ENCODE peak calls at places on chromosomes 2 and 18, in nine cellular contexts. One of them, this sample, is unnamed. For H3K27me3, the result is how much of the 10 kb centered on the place peaks cover.

GRCh38 chr18:70469916-70470315 is 181.1 kb downstream of the SOCS6 start:
- DNase-seq in HAP-1: no peak
- DNase-seq in ovary: no peak
- DNase-seq in testis: peak
- DNase-seq in mesendoderm: peak
- DNase-seq in tibial artery: no peak
- DNase-seq in SJSA1: peak
- DNase-seq in mammary epithelial cell: no peak
- DNase-seq in Panc1: no peak
- DNase-seq in this sample: no peak

GRCh38 chr18:23012249-23012648 is 79.1 kb downstream of the RBBP8 start:
- DNase-seq in HAP-1: no peak
- DNase-seq in ovary: no peak
- DNase-seq in testis: no peak
- DNase-seq in mesendoderm: no peak
- DNase-seq in tibial artery: no peak
- DNase-seq in SJSA1: no peak
- DNase-seq in mammary epithelial cell: no peak
- DNase-seq in Panc1: no peak
- DNase-seq in this sample: no peak

GRCh38 chr18:5627756-5628511 is 84.1 kb upstream of the EPB41L3 start:
- DNase-seq in HAP-1: no peak
- DNase-seq in ovary: no peak
- DNase-seq in testis: peak
- DNase-seq in mesendoderm: no peak
- DNase-seq in tibial artery: no peak
- DNase-seq in SJSA1: no peak
- DNase-seq in mammary epithelial cell: no peak
- DNase-seq in Panc1: no peak
- DNase-seq in this sample: no peak

GRCh38 chr2:186749179-186749578 is 55.3 kb downstream of the FAM171B start:
- DNase-seq in HAP-1: no peak
- DNase-seq in ovary: no peak
- DNase-seq in testis: no peak
- DNase-seq in mesendoderm: no peak
- DNase-seq in tibial artery: no peak
- DNase-seq in SJSA1: no peak
- DNase-seq in mammary epithelial cell: no peak
- DNase-seq in Panc1: no peak
- DNase-seq in this sample: no peak

GRCh38 chr18:24494586-24494985 is 34.1 kb downstream of the HRH4 start:
- DNase-seq in HAP-1: no peak
- DNase-seq in ovary: no peak
- DNase-seq in testis: no peak
- DNase-seq in mesendoderm: no peak
- DNase-seq in tibial artery: no peak
- DNase-seq in SJSA1: no peak
- DNase-seq in mammary epithelial cell: no peak
- DNase-seq in Panc1: no peak
- DNase-seq in this sample: no peak

GRCh38 chr2:211117026-211117425 is 560.6 kb downstream of the CPS1 start:
- DNase-seq in HAP-1: no peak
- DNase-seq in ovary: no peak
- DNase-seq in testis: no peak
- DNase-seq in mesendoderm: no peak
- DNase-seq in tibial artery: no peak
- DNase-seq in SJSA1: no peak
- DNase-seq in mammary epithelial cell: no peak
- DNase-seq in Panc1: no peak
- DNase-seq in this sample: no peak

GRCh38 chr18:11976882-11977281 is 4.4 kb upstream of the IMPA2 start:
- DNase-seq in HAP-1: no peak
- DNase-seq in ovary: no peak
- DNase-seq in testis: no peak
- DNase-seq in mesendoderm: no peak
- DNase-seq in tibial artery: peak
- DNase-seq in SJSA1: no peak
- DNase-seq in mammary epithelial cell: no peak
- DNase-seq in Panc1: no peak
- DNase-seq in this sample: no peak

GRCh38 chr18:45684341-45685115 is 39.5 kb upstream of the SLC14A1 start:
- DNase-seq in HAP-1: no peak
- DNase-seq in ovary: no peak
- DNase-seq in testis: no peak
- DNase-seq in mesendoderm: peak
- DNase-seq in tibial artery: no peak
- DNase-seq in SJSA1: no peak
- DNase-seq in mammary epithelial cell: no peak
- DNase-seq in Panc1: no peak
- DNase-seq in this sample: no peak

GRCh38 chr18:32802606-32803451 is 30.0 kb upstream of the KLHL14 start:
- DNase-seq in HAP-1: no peak
- DNase-seq in ovary: no peak
- DNase-seq in testis: no peak
- DNase-seq in mesendoderm: no peak
- DNase-seq in tibial artery: no peak
- DNase-seq in SJSA1: no peak
- DNase-seq in mammary epithelial cell: no peak
- DNase-seq in Panc1: no peak
- DNase-seq in this sample: no peak

GRCh38 chr2:209600257-209601180 is 171.1 kb upstream of the UNC80 start:
- DNase-seq in HAP-1: no peak
- DNase-seq in ovary: no peak
- DNase-seq in testis: no peak
- DNase-seq in mesendoderm: peak
- DNase-seq in tibial artery: no peak
- DNase-seq in SJSA1: no peak
- DNase-seq in mammary epithelial cell: no peak
- DNase-seq in Panc1: no peak
- DNase-seq in this sample: no peak

GRCh38 chr2:47002480-47003381 is 87.1 kb upstream of the MCFD2 start:
- DNase-seq in HAP-1: peak
- DNase-seq in ovary: peak
- DNase-seq in testis: peak
- DNase-seq in mesendoderm: peak
- DNase-seq in tibial artery: no peak
- DNase-seq in SJSA1: no peak
- DNase-seq in mammary epithelial cell: no peak
- DNase-seq in Panc1: no peak
- DNase-seq in this sample: no peak

DNA sequence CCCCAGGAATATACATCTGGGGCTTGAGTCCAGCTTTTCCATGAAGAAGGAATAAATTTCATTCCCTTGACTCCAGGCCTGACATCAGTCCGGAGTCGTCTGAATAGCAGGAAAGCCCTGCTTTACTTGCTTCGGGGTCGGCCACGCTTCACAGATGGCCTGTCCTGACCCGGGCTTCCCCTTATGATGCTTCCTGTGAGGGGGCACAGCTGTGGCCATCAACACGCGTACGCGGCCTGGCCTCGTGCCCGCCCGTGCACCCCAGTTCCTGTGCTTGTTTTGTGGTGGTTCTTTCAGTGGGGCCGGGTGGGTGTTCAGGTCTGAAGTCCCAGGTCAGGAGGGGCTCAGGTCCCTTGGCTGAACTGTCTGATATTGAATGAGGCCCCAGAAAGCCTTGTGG is 73.7 kb downstream of the ACOXL start:
- DNase-seq in HAP-1: no peak
- DNase-seq in ovary: no peak
- DNase-seq in testis: no peak
- DNase-seq in mesendoderm: no peak
- DNase-seq in tibial artery: no peak
- DNase-seq in SJSA1: no peak
- DNase-seq in mammary epithelial cell: no peak
- DNase-seq in Panc1: no peak
- DNase-seq in this sample: no peak
- H3K27me3 ChIP-seq in HAP-1: under half
- H3K27me3 ChIP-seq in ovary: under half
- H3K27me3 ChIP-seq in testis: under half
- H3K27me3 ChIP-seq in mesendoderm: under half
- H3K27me3 ChIP-seq in tibial artery: under half
- H3K27me3 ChIP-seq in SJSA1: under half
- H3K27me3 ChIP-seq in mammary epithelial cell: under half
- H3K27me3 ChIP-seq in Panc1: under half
- H3K27me3 ChIP-seq in this sample: under half

DNA sequence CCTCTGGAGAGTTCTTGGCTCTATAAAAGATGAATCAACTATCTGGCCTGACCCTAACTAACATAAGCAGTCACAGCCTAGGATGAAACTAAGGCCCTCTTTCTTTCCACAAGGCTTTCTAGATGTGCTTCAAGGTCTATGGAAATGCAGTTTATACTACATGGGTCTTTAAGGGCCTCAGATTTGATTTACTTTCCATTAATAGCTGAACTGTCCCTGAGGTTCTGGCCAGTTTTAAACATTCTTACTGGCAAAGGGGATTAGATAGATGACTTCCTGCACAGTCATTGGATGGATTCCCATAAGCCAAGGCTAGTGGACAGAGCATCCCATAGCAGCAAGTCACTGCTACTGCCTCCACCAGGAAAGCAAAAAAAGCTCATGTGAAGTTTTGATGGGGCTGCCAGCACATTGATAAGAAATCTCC is 38.1 kb upstream of the LCLAT1 start:
- DNase-seq in HAP-1: no peak
- DNase-seq in ovary: no peak
- DNase-seq in testis: no peak
- DNase-seq in mesendoderm: peak
- DNase-seq in tibial artery: no peak
- DNase-seq in SJSA1: no peak
- DNase-seq in mammary epithelial cell: no peak
- DNase-seq in Panc1: no peak
- DNase-seq in this sample: no peak
- H3K27me3 ChIP-seq in HAP-1: under half
- H3K27me3 ChIP-seq in ovary: under half
- H3K27me3 ChIP-seq in testis: under half
- H3K27me3 ChIP-seq in mesendoderm: under half
- H3K27me3 ChIP-seq in tibial artery: under half
- H3K27me3 ChIP-seq in SJSA1: under half
- H3K27me3 ChIP-seq in mammary epithelial cell: under half
- H3K27me3 ChIP-seq in Panc1: under half
- H3K27me3 ChIP-seq in this sample: under half

DNA sequence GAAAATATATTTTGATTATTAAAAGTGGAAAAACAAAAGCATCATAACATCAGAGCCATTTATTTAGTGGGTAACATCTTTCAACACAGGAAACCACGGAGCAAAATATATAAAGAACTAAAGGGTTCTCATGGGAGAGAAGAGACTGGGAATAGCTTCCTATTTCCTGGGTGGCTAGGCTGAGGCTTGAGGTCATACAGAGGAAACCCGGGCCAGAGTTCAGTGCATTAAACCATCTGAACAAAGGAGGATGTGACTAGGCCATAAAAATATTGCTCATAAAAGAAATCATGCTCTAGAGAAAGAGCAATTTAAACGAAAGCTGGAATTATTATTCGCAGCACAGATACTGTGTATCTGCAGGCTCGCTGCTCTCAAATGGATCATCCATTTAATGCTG is 83.4 kb downstream of the GALNT14 start:
- DNase-seq in HAP-1: no peak
- DNase-seq in ovary: no peak
- DNase-seq in testis: no peak
- DNase-seq in mesendoderm: no peak
- DNase-seq in tibial artery: no peak
- DNase-seq in SJSA1: no peak
- DNase-seq in mammary epithelial cell: no peak
- DNase-seq in Panc1: no peak
- DNase-seq in this sample: no peak
- H3K27me3 ChIP-seq in HAP-1: under half
- H3K27me3 ChIP-seq in ovary: under half
- H3K27me3 ChIP-seq in testis: under half
- H3K27me3 ChIP-seq in mesendoderm: under half
- H3K27me3 ChIP-seq in tibial artery: under half
- H3K27me3 ChIP-seq in SJSA1: under half
- H3K27me3 ChIP-seq in mammary epithelial cell: under half
- H3K27me3 ChIP-seq in Panc1: under half
- H3K27me3 ChIP-seq in this sample: under half

GRCh38 chr2:105184420-105184819 is 57.1 kb upstream of the GPR45 start:
- DNase-seq in HAP-1: no peak
- DNase-seq in ovary: no peak
- DNase-seq in testis: no peak
- DNase-seq in mesendoderm: no peak
- DNase-seq in tibial artery: no peak
- DNase-seq in SJSA1: no peak
- DNase-seq in mammary epithelial cell: no peak
- DNase-seq in Panc1: no peak
- DNase-seq in this sample: no peak
- H3K27me3 ChIP-seq in HAP-1: under half
- H3K27me3 ChIP-seq in ovary: under half
- H3K27me3 ChIP-seq in testis: under half
- H3K27me3 ChIP-seq in mesendoderm: under half
- H3K27me3 ChIP-seq in tibial artery: under half
- H3K27me3 ChIP-seq in SJSA1: under half
- H3K27me3 ChIP-seq in mammary epithelial cell: under half
- H3K27me3 ChIP-seq in Panc1: under half
- H3K27me3 ChIP-seq in this sample: under half

GRCh38 chr2:111952871-111953497 is 54.6 kb downstream of the MERTK start:
- DNase-seq in HAP-1: no peak
- DNase-seq in ovary: no peak
- DNase-seq in testis: no peak
- DNase-seq in mesendoderm: no peak
- DNase-seq in tibial artery: no peak
- DNase-seq in SJSA1: no peak
- DNase-seq in mammary epithelial cell: no peak
- DNase-seq in Panc1: no peak
- DNase-seq in this sample: no peak
- H3K27me3 ChIP-seq in HAP-1: under half
- H3K27me3 ChIP-seq in ovary: under half
- H3K27me3 ChIP-seq in testis: under half
- H3K27me3 ChIP-seq in mesendoderm: under half
- H3K27me3 ChIP-seq in tibial artery: under half
- H3K27me3 ChIP-seq in SJSA1: under half
- H3K27me3 ChIP-seq in mammary epithelial cell: under half
- H3K27me3 ChIP-seq in Panc1: under half
- H3K27me3 ChIP-seq in this sample: under half

GRCh38 chr2:175630319-175631246 is 371.5 kb downstream of the LNPK start:
- DNase-seq in HAP-1: no peak
- DNase-seq in ovary: no peak
- DNase-seq in testis: no peak
- DNase-seq in mesendoderm: no peak
- DNase-seq in tibial artery: no peak
- DNase-seq in SJSA1: no peak
- DNase-seq in mammary epithelial cell: peak
- DNase-seq in Panc1: no peak
- DNase-seq in this sample: no peak
- H3K27me3 ChIP-seq in HAP-1: under half
- H3K27me3 ChIP-seq in ovary: under half
- H3K27me3 ChIP-seq in testis: under half
- H3K27me3 ChIP-seq in mesendoderm: under half
- H3K27me3 ChIP-seq in tibial artery: under half
- H3K27me3 ChIP-seq in SJSA1: under half
- H3K27me3 ChIP-seq in mammary epithelial cell: under half
- H3K27me3 ChIP-seq in Panc1: under half
- H3K27me3 ChIP-seq in this sample: under half

This sample was measured in sigmoid colon.